ENCODE peak calls at places on chromosome 2, in four cellular contexts. C, D, V and N are unnamed samples.

GRCh38 chr2:70360661-70361316 is 58.9 kb upstream of the FAM136A start:
- DNase-seq in C (no peak), D (no peak), V (no peak), N (no peak)

GRCh38 chr2:54206596-54206995 is 49.4 kb downstream of the TSPYL6 start:
- DNase-seq in C (peak), D (no peak), V (no peak), N (no peak)

GRCh38 chr2:12261993-12262680 is 454.6 kb upstream of the TRIB2 start:
- DNase-seq in C (peak), D (no peak), V (no peak), N (no peak)

GRCh38 chr2:14015113-14015512 is 617.4 kb upstream of the LRATD1 start:
- DNase-seq in C (no peak), D (no peak), V (no peak), N (no peak)

GRCh38 chr2:85189606-85190270 is 56.5 kb downstream of the TCF7L1 start:
- DNase-seq in C (no peak), D (no peak), V (no peak), N (no peak)

GRCh38 chr2:219245148-219245898 is at the start of the genes GLB1L and STK16:
- DNase-seq in C (peak), D (peak), V (peak), N (no peak)

GRCh38 chr2:112626604-112627059 is 19.1 kb upstream of the SLC20A1 start:
- DNase-seq in C (peak), D (peak), V (no peak), N (no peak)

GRCh38 chr2:64601027-64601767 is 52.5 kb downstream of the SERTAD2 start:
- DNase-seq in C (no peak), D (no peak), V (no peak), N (no peak)

GRCh38 chr2:54396798-54397197 is 59.3 kb upstream of the SPTBN1 start:
- DNase-seq in C (no peak), D (no peak), V (no peak), N (no peak)

GRCh38 chr2:130251865-130252620 is 53.8 kb upstream of the TUBA3E start:
- DNase-seq in C (no peak), D (no peak), V (no peak), N (no peak)

GRCh38 chr2:116810071-116810470 is 1004.4 kb upstream of the DDX18 start:
- DNase-seq in C (no peak), D (no peak), V (no peak), N (no peak)

GRCh38 chr2:14417586-14417985 is 214.9 kb upstream of the LRATD1 start:
- DNase-seq in C (no peak), D (no peak), V (no peak), N (no peak)

GRCh38 chr2:241223211-241224067 is 35.0 kb downstream of the ANO7 start:
- DNase-seq in C (no peak), D (no peak), V (no peak), N (no peak)

GRCh38 chr2:18265614-18266013 is 294.8 kb downstream of the RDH14 start:
- DNase-seq in C (no peak), D (no peak), V (no peak), N (no peak)

GRCh38 chr2:17627434-17627833 is 86.9 kb downstream of the VSNL1 start:
- DNase-seq in C (no peak), D (no peak), V (no peak), N (no peak)

GRCh38 chr2:109601693-109602250 is 12.0 kb downstream of the SEPTIN10 start:
- DNase-seq in C (no peak), D (no peak), V (no peak), N (no peak)

GRCh38 chr2:167122389-167122788 is 234.1 kb downstream of the XIRP2 start:
- DNase-seq in C (no peak), D (no peak), V (no peak), N (no peak)

GRCh38 chr2:103788875-103789715 is 1027.3 kb downstream of the TMEM182 start:
- DNase-seq in C (no peak), D (no peak), V (peak), N (peak)

GRCh38 chr2:61878756-61879155 is 9.7 kb downstream of the CCT4 start:
- DNase-seq in C (no peak), D (no peak), V (no peak), N (no peak)

GRCh38 chr2:64052468-64053241 is 33.4 kb upstream of the VPS54 start:
- DNase-seq in C (peak), D (no peak), V (peak), N (no peak)

GRCh38 chr2:160351978-160352377 is 141.6 kb downstream of the RBMS1 start:
- DNase-seq in C (no peak), D (no peak), V (no peak), N (no peak)